ENCODE peak calls at places on chromosomes 3 and 15, in four cellular contexts. One of them, this sample, is unnamed.

GRCh38 chr15:68434021-68434420 is 2.1 kb upstream of the ITGA11 start:
- DNase-seq in HepG2: no peak
- DNase-seq in K562: no peak
- DNase-seq in H1: peak
- DNase-seq in this sample: no peak

GRCh38 chr15:57436961-57437360 is 60.7 kb downstream of the CGNL1 start:
- DNase-seq in HepG2: no peak
- DNase-seq in K562: no peak
- DNase-seq in H1: no peak
- DNase-seq in this sample: no peak

GRCh38 chr3:44339990-44340389 is 1.4 kb downstream of the TCAIM start:
- DNase-seq in HepG2: no peak
- DNase-seq in K562: no peak
- DNase-seq in H1: no peak
- DNase-seq in this sample: no peak

GRCh38 chr15:41714291-41714690 is 54.1 kb downstream of the MGA start:
- DNase-seq in HepG2: no peak
- DNase-seq in K562: no peak
- DNase-seq in H1: no peak
- DNase-seq in this sample: no peak

GRCh38 chr3:120559228-120560061 is 36.7 kb upstream of the NDUFB4 start:
- DNase-seq in HepG2: peak
- DNase-seq in K562: no peak
- DNase-seq in H1: peak
- DNase-seq in this sample: no peak

GRCh38 chr3:196968233-196969000 is at the start of gene PIGZ:
- DNase-seq in HepG2: no peak
- DNase-seq in K562: peak
- DNase-seq in H1: peak
- DNase-seq in this sample: no peak

GRCh38 chr15:73932381-73933191 is 6.3 kb downstream of the LOXL1 start:
- DNase-seq in HepG2: no peak
- DNase-seq in K562: peak
- DNase-seq in H1: no peak
- DNase-seq in this sample: no peak

GRCh38 chr3:69850849-69851248 is 111.6 kb downstream of the MITF start:
- DNase-seq in HepG2: no peak
- DNase-seq in K562: no peak
- DNase-seq in H1: no peak
- DNase-seq in this sample: no peak

GRCh38 chr3:101182734-101183133 is 137.6 kb downstream of the IMPG2 start:
- DNase-seq in HepG2: no peak
- DNase-seq in K562: no peak
- DNase-seq in H1: no peak
- DNase-seq in this sample: peak

GRCh38 chr3:175358935-175359334 is 499.8 kb downstream of the NAALADL2 start:
- DNase-seq in HepG2: no peak
- DNase-seq in K562: no peak
- DNase-seq in H1: no peak
- DNase-seq in this sample: no peak

GRCh38 chr3:181720281-181720680 is 8.6 kb downstream of the SOX2 start:
- DNase-seq in HepG2: no peak
- DNase-seq in K562: peak
- DNase-seq in H1: peak
- DNase-seq in this sample: no peak

GRCh38 chr3:9602620-9603019 is 46.7 kb upstream of the MTMR14 start:
- DNase-seq in HepG2: no peak
- DNase-seq in K562: no peak
- DNase-seq in H1: no peak
- DNase-seq in this sample: no peak

GRCh38 chr3:119236756-119237155 is 3.9 kb downstream of the B4GALT4 start:
- DNase-seq in HepG2: no peak
- DNase-seq in K562: no peak
- DNase-seq in H1: no peak
- DNase-seq in this sample: no peak

GRCh38 chr15:72196409-72197044 is 1.1 kb downstream of the GRAMD2A start:
- DNase-seq in HepG2: no peak
- DNase-seq in K562: no peak
- DNase-seq in H1: no peak
- DNase-seq in this sample: peak

GRCh38 chr15:38588672-38589071 is 24.1 kb upstream of the RASGRP1 start:
- DNase-seq in HepG2: no peak
- DNase-seq in K562: no peak
- DNase-seq in H1: no peak
- DNase-seq in this sample: no peak

GRCh38 chr3:53269888-53270880 is 14.4 kb upstream of the TKT start:
- DNase-seq in HepG2: peak
- DNase-seq in K562: peak
- DNase-seq in H1: peak
- DNase-seq in this sample: peak

GRCh38 chr3:194817592-194818325 is 132.1 kb downstream of the FAM43A start:
- DNase-seq in HepG2: no peak
- DNase-seq in K562: no peak
- DNase-seq in H1: no peak
- DNase-seq in this sample: no peak

GRCh38 chr3:136513367-136513766 is 238.8 kb downstream of the STAG1 start:
- DNase-seq in HepG2: no peak
- DNase-seq in K562: no peak
- DNase-seq in H1: no peak
- DNase-seq in this sample: no peak

GRCh38 chr3:136518102-136518501 is 234.1 kb downstream of the STAG1 start:
- DNase-seq in HepG2: no peak
- DNase-seq in K562: no peak
- DNase-seq in H1: no peak
- DNase-seq in this sample: no peak

GRCh38 chr3:136516095-136516494 is 236.1 kb downstream of the STAG1 start:
- DNase-seq in HepG2: peak
- DNase-seq in K562: no peak
- DNase-seq in H1: no peak
- DNase-seq in this sample: no peak

DNA sequence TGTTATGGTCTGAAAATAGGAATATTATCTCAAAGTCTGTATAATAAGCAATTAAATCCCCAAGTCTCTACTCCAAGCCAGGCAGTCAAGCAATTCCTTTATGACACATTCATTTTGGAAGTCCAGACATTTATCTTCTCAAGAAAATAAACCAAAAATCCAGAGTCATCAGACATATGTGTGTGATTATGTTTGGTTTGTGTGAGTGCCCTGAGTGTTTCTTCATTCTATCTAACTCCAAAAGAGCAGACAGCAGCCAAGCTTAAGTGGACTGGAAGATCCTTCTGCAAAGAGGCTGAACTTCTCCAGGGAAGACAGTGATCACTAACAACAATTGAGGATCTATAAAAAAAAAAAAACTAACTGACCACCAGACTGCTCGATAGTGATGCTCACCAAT is 239.8 kb downstream of the STAG1 start:
- DNase-seq in HepG2: no peak
- DNase-seq in K562: no peak
- DNase-seq in H1: no peak
- DNase-seq in this sample: no peak
- TF ChIP-seq JUN in HepG2: no peak
- TF ChIP-seq JUN in K562: no peak
- TF ChIP-seq JUN in H1: no peak
- TF ChIP-seq JUN in this sample: no peak

DNA sequence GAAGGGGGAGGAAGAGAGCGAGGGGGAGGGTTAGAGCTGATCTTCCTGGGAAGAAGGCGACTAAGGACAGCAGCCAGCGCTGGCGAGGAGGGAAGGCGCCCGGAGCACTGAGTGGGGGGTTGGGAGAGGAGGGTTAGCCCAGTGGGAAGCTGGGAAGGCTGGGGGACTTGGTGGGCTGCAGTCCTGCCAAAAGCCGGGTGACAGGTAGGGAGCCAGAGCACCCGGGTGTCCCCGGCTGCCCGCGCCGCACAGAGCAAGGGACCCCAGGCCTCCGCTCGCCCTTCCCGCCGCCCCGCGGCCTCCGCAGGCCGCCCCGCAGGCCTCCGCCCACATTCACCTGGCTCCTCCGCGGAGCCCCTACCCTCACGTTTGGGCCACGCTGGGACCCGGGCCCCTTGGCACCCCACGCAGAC is 446 bp downstream of the SLC12A8 start:
- DNase-seq in HepG2: no peak
- DNase-seq in K562: no peak
- DNase-seq in H1: peak
- DNase-seq in this sample: no peak
- H3K4me2 ChIP-seq in HepG2: peak
- H3K4me2 ChIP-seq in K562: no peak
- H3K4me2 ChIP-seq in H1: peak
- H3K4me2 ChIP-seq in this sample: no peak

DNA sequence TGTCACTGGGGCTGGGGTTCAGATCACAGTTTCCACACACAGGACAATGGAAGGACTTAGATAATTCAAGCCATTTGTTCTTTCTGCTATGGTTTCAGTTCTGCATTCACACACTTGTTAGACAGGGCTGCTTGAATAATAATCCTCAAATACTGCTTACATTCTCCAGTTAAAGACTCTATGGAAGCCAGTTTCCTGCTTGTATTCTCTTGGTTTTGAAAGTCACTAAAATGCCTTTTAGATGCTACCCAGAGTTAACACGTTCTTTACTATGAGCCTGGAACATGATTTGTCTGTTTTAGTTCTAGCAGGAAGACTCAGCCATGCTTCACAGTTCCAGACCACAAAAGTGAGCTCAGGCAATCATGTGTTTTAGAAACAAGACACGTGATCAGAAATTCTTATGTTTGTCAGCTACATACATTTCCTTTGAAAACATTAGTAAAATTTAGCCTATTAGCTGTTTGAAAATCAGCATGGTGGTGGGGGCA is 152.4 kb downstream of the LEKR1 start:
- DNase-seq in HepG2: no peak
- DNase-seq in K562: no peak
- DNase-seq in H1: no peak
- DNase-seq in this sample: no peak
- TF ChIP-seq JUN in HepG2: no peak
- TF ChIP-seq JUN in K562: no peak
- TF ChIP-seq JUN in H1: no peak
- TF ChIP-seq JUN in this sample: no peak

GRCh38 chr3:169090559-169090958 is 573.0 kb downstream of the MECOM start:
- DNase-seq in HepG2: no peak
- DNase-seq in K562: no peak
- DNase-seq in H1: no peak
- DNase-seq in this sample: no peak

GRCh38 chr3:169085827-169086226 is 577.7 kb downstream of the MECOM start:
- DNase-seq in HepG2: no peak
- DNase-seq in K562: no peak
- DNase-seq in H1: no peak
- DNase-seq in this sample: no peak

GRCh38 chr3:169094204-169094603 is 569.3 kb downstream of the MECOM start:
- DNase-seq in HepG2: no peak
- DNase-seq in K562: no peak
- DNase-seq in H1: no peak
- DNase-seq in this sample: no peak

GRCh38 chr3:169091196-169091595 is 572.3 kb downstream of the MECOM start:
- DNase-seq in HepG2: no peak
- DNase-seq in K562: no peak
- DNase-seq in H1: no peak
- DNase-seq in this sample: no peak
- H3K4me2 ChIP-seq in HepG2: no peak
- H3K4me2 ChIP-seq in K562: no peak
- H3K4me2 ChIP-seq in H1: no peak
- H3K4me2 ChIP-seq in this sample: no peak

DNA sequence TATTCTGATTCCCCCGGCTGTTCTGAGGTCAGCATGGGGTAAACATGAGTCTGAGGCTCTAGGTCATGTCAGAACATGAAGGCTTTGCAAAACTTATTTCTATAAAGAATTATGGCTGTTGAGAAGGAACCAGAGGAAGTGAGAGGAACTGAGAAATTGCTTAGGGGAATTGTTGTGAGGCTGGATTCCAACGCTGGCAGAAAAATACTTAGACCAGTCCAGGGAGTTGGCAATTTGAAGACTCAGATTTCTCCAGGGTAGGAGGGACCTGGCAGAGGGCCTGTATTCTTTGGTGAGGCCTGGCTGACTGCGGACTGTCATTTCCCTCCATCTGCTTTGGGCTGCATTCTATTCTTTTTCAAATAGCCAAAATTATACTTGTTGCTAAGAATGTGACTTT is 155.5 kb downstream of the PLD1 start:
- DNase-seq in HepG2: no peak
- DNase-seq in K562: no peak
- DNase-seq in H1: no peak
- DNase-seq in this sample: no peak
- TF ChIP-seq JUN in HepG2: no peak
- TF ChIP-seq JUN in K562: no peak
- TF ChIP-seq JUN in H1: no peak
- TF ChIP-seq JUN in this sample: no peak

GRCh38 chr3:185153170-185153733 is 392 bp upstream of the C3orf70 start:
- DNase-seq in HepG2: no peak
- DNase-seq in K562: no peak
- DNase-seq in H1: peak
- DNase-seq in this sample: no peak

GRCh38 chr3:185155678-185156077 is 2.8 kb upstream of the C3orf70 start:
- DNase-seq in HepG2: no peak
- DNase-seq in K562: no peak
- DNase-seq in H1: no peak
- DNase-seq in this sample: no peak

GRCh38 chr3:185152433-185153169 is at the start of gene C3orf70:
- DNase-seq in HepG2: no peak
- DNase-seq in K562: peak
- DNase-seq in H1: peak
- DNase-seq in this sample: peak

GRCh38 chr3:185151959-185152432 is 864 bp downstream of the C3orf70 start:
- DNase-seq in HepG2: no peak
- DNase-seq in K562: no peak
- DNase-seq in H1: no peak
- DNase-seq in this sample: no peak

GRCh38 chr3:185153861-185154629 is 1.2 kb upstream of the C3orf70 start:
- DNase-seq in HepG2: peak
- DNase-seq in K562: no peak
- DNase-seq in H1: peak
- DNase-seq in this sample: no peak
- H3K4me2 ChIP-seq in HepG2: peak
- H3K4me2 ChIP-seq in K562: no peak
- H3K4me2 ChIP-seq in H1: peak
- H3K4me2 ChIP-seq in this sample: no peak

GRCh38 chr3:109685084-109686079 is 348.0 kb upstream of the DPPA4 start:
- DNase-seq in HepG2: no peak
- DNase-seq in K562: no peak
- DNase-seq in H1: no peak
- DNase-seq in this sample: peak
- TF ChIP-seq JUN in HepG2: no peak
- TF ChIP-seq JUN in K562: no peak
- TF ChIP-seq JUN in H1: no peak
- TF ChIP-seq JUN in this sample: peak

This sample was measured in A549.